ENCODE peak calls at places on chromosomes 12 and 14, in eight cellular contexts. D is AG10803, E is cardiac fibroblast, W is upper lobe of right lung, X is GM13976, Z is mammary epithelial cell, I is AG09309, S is bronchial epithelial cell. P is an unnamed sample.
A peak's percentile ranks its signal among the peaks of the same experiment; 100 is the strongest.

GRCh38 chr14:70173569-70173968 is 15.2 kb downstream of the SLC8A3 start:
- DNase-seq in D (no peak), E (no peak), W (no peak), X (no peak), Z (no peak), I (no peak), S (no peak), P (no peak)

GRCh38 chr12:52319097-52319496 is 2.1 kb downstream of the KRT83 start:
- DNase-seq in D (no peak), E (no peak), W (no peak), X (no peak), Z (no peak), I (no peak), S (no peak), P (peak; percentile 39)

GRCh38 chr12:67940780-67941243 is 48.4 kb upstream of the IFNG-AS1 start:
- DNase-seq in D (peak; percentile 78), E (peak; percentile 13), W (no peak), X (no peak), Z (peak; percentile 43), I (peak; percentile 21), S (peak; percentile 77), P (no peak)

GRCh38 chr12:52798671-52799497 is 3.0 kb upstream of the KRT3 start:
- DNase-seq in D (peak; percentile 57), E (no peak), W (peak; percentile 43), X (no peak), Z (peak; percentile 74), I (no peak), S (peak; percentile 90), P (no peak)

GRCh38 chr14:89137514-89138163 is 279.4 kb downstream of the FOXN3 start:
- DNase-seq in D (peak; percentile 95), E (peak; percentile 92), W (peak; percentile 88), X (no peak), Z (peak; percentile 94), I (peak; percentile 86), S (peak; percentile 88), P (no peak)

GRCh38 chr14:91245029-91245428 is 525 bp upstream of the GPR68 start:
- DNase-seq in D (no peak), E (no peak), W (no peak), X (no peak), Z (no peak), I (no peak), S (no peak), P (no peak)

GRCh38 chr14:56799327-56799645 is 11.0 kb downstream of the OTX2 start:
- DNase-seq in D (no peak), E (no peak), W (no peak), X (no peak), Z (no peak), I (no peak), S (no peak), P (no peak)

GRCh38 chr12:53044052-53044581 is 5.7 kb upstream of the TNS2 start:
- DNase-seq in D (peak; percentile 48), E (peak; percentile 40), W (no peak), X (no peak), Z (no peak), I (no peak), S (no peak), P (no peak)

GRCh38 chr12:25839470-25839869 is 119.0 kb upstream of the RASSF8 start:
- DNase-seq in D (no peak), E (peak; percentile 72), W (no peak), X (no peak), Z (peak; percentile 73), I (no peak), S (peak; percentile 88), P (no peak)

GRCh38 chr12:10558291-10558690 is 52.6 kb downstream of the EIF2S3B start:
- DNase-seq in D (no peak), E (no peak), W (no peak), X (no peak), Z (no peak), I (no peak), S (no peak), P (no peak)

GRCh38 chr14:106185837-106186233 is 659.5 kb downstream of the TMEM121 start:
- DNase-seq in D (no peak), E (no peak), W (no peak), X (no peak), Z (no peak), I (no peak), S (no peak), P (no peak)

GRCh38 chr14:22726012-22726411 is 40.5 kb upstream of the OXA1L start:
- DNase-seq in D (no peak), E (no peak), W (no peak), X (no peak), Z (no peak), I (no peak), S (no peak), P (no peak)

DNA sequence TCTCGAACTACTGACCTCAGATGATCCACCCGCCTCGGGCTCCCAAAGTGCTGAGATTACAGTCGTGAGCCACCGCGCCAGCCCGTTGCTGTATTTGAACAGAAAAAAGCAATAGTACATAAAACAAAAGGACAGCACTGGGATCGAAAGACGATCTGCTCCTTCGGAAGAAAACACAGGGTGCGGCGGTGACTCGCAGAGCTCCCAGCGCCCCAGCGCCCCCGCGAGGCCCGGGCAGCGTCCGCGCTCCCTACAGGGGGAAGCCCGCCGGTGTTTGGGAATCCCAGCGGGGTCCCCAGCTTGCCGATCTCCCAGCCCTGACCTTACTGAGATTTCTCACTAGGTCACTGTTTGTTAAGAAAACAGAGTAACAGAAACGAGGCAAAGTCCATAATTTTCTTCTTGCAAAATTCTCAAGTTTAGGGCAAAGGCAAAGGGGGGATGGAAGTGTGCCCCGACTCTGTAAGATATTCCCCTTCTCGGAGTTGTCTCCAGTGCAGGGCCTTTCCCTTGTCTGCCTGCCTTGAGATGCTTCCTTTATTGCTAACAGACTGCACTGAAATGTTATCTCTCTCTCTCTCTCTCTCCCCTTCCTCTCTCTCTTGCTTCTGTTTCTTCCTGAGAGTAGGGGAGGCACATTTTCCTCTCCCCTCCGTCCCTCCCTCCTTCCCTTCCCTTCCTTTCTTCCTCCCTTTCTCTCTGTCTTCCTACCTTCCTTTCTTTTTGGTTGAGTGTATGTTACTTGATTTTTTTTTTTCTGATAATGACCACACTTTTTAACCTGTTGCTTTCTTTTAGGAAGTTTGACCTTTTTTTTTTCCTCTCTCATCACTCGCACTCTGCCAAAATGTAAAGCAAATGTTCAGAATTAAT is 92.0 kb downstream of the TMEM30B start:
- DNase-seq in D (peak; percentile 62), E (peak; percentile 82), W (peak; percentile 79), X (peak; percentile 78), Z (no peak), I (no peak), S (peak; percentile 50), P (no peak)
- TF ChIP-seq CTCF in D (peak; percentile 64), E (peak; percentile 73), W (peak; percentile 57), X (peak; percentile 63), Z (peak; percentile 78), I (peak; percentile 55), S (peak; percentile 88), P (peak; percentile 22)

DNA sequence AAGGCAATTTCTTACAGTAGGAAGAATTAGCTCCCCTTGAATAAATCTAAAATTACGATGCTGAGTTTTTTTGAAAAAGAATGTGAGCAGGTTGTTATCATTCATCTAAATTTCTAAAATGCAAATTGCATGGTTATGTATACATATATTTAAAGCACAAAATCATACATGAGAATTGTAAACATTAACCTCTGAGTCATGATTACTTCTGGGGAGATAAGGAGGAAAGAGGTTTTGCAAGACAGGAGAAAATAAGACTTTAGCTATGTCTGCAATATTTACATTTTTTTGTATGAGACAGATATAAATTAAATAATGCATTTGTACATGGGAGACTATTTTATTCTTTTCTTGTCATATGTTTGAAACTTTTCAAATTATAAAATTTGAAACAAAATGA is 72.2 kb downstream of the TSPAN8 start:
- DNase-seq in D (no peak), E (peak; percentile 29), W (no peak), X (no peak), Z (no peak), I (no peak), S (peak; percentile 88), P (no peak)
- TF ChIP-seq CTCF in D (no peak), E (no peak), W (no peak), X (no peak), Z (no peak), I (no peak), S (no peak), P (no peak)

GRCh38 chr12:54251667-54252284 is 28.1 kb downstream of the CBX5 start:
- DNase-seq in D (peak; percentile 56), E (peak; percentile 74), W (no peak), X (peak; percentile 70), Z (no peak), I (no peak), S (peak; percentile 47), P (peak; percentile 34)
- TF ChIP-seq CTCF in D (peak; percentile 83), E (peak; percentile 68), W (peak; percentile 69), X (peak; percentile 36), Z (peak; percentile 68), I (peak; percentile 69), S (peak; percentile 41), P (peak; percentile 51)

GRCh38 chr12:124040286-124040685 is 67.3 kb downstream of the ZNF664 start:
- DNase-seq in D (no peak), E (peak; percentile 56), W (no peak), X (no peak), Z (no peak), I (no peak), S (no peak), P (no peak)
- TF ChIP-seq CTCF in D (no peak), E (no peak), W (no peak), X (no peak), Z (no peak), I (no peak), S (no peak), P (no peak)

DNA sequence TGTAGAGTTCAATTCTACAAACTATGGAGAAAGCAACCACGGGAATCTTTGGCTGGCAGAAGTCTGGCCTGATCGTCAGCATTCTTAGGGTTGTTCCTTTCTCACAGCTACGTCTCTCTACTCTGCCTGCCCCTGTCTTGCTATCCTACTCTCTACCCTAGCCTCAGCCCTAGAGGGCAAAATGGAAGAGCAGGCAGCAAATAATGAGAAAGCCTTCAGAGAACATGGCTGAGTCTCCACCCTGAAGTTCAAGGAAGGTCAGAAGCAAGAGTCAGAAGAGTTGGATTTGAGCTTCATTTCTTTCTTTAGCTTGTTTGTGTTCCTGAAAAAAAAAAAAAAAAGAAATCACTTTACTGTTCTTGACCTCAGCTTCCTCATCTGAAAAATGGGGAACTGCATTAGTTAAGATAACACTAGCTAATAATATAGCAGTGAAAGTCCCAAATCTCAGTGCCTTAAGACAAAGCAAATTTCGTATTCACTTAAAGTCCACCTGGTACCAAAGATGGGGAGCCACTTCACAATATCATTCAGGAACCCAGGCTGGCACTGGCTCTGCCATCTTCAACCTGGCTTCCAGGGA is 50.2 kb upstream of the CCND2 start:
- DNase-seq in D (no peak), E (no peak), W (no peak), X (no peak), Z (no peak), I (no peak), S (no peak), P (no peak)
- TF ChIP-seq CTCF in D (no peak), E (no peak), W (no peak), X (no peak), Z (no peak), I (no peak), S (no peak), P (no peak)